ENCODE peak calls at places on chromosomes 5 and 9, in five cellular contexts. T is heart right ventricle, E is WERI-Rb-1, I is kidney, R is endodermal cell. J is an unnamed sample.

GRCh38 chr5:59212596-59212995 is 629.7 kb downstream of the RAB3C start:
- DNase-seq in T (no peak), E (no peak), I (no peak), R (no peak), J (no peak)

GRCh38 chr5:95644351-95645042 is 2.1 kb upstream of the RFESD start:
- DNase-seq in T (no peak), E (peak; percentile 48), I (no peak), R (peak; percentile 82), J (peak; percentile 20)

GRCh38 chr5:123450641-123451421 is 27.6 kb upstream of the CEP120 start:
- DNase-seq in T (peak; percentile 43), E (no peak), I (no peak), R (no peak), J (no peak)

GRCh38 chr9:137664676-137665075 is 45.9 kb downstream of the EHMT1 start:
- DNase-seq in T (no peak), E (no peak), I (no peak), R (no peak), J (no peak)

GRCh38 chr5:37886207-37886905 is 46.5 kb upstream of the GDNF start:
- DNase-seq in T (no peak), E (peak; percentile 38), I (no peak), R (no peak), J (no peak)

GRCh38 chr5:80600943-80601693 is 31.0 kb upstream of the ANKRD34B start:
- DNase-seq in T (no peak), E (no peak), I (no peak), R (no peak), J (no peak)

GRCh38 chr9:89743216-89743575 is 138.4 kb downstream of the GADD45G start:
- DNase-seq in T (no peak), E (no peak), I (peak; percentile 29), R (no peak), J (peak; percentile 18)

GRCh38 chr9:101999441-101999840 is 261.0 kb upstream of the GRIN3A start:
- DNase-seq in T (no peak), E (no peak), I (no peak), R (no peak), J (no peak)

GRCh38 chr9:120559546-120559945 is 20.4 kb downstream of the CDK5RAP2 start:
- DNase-seq in T (no peak), E (no peak), I (no peak), R (no peak), J (no peak)

GRCh38 chr9:134922066-134922931 is 4.6 kb upstream of the FCN1 start:
- DNase-seq in T (no peak), E (no peak), I (no peak), R (no peak), J (no peak)

GRCh38 chr9:97907051-97907450 is 15.2 kb downstream of the TRMO start:
- DNase-seq in T (no peak), E (no peak), I (no peak), R (no peak), J (no peak)

GRCh38 chr5:30355675-30356074 is 837.8 kb upstream of the CDH6 start:
- DNase-seq in T (no peak), E (no peak), I (no peak), R (no peak), J (no peak)

GRCh38 chr9:137497921-137498719 is 39.0 kb upstream of the NSMF start:
- DNase-seq in T (no peak), E (no peak), I (peak; percentile 68), R (peak; percentile 40), J (no peak)

GRCh38 chr5:177099422-177100093 is 12.8 kb downstream of the FGFR4 start:
- DNase-seq in T (no peak), E (no peak), I (no peak), R (peak; percentile 71), J (no peak)

GRCh38 chr9:131500377-131500776 is 2.3 kb upstream of the POMT1 start:
- DNase-seq in T (no peak), E (no peak), I (no peak), R (no peak), J (no peak)

GRCh38 chr5:113345261-113345940 is 89.4 kb downstream of the TSSK1B start:
- DNase-seq in T (no peak), E (no peak), I (no peak), R (no peak), J (no peak)

GRCh38 chr5:44951371-44951770 is 142.6 kb downstream of the MRPS30 start:
- DNase-seq in T (no peak), E (no peak), I (no peak), R (no peak), J (no peak)

GRCh38 chr9:134991808-134992754 is 74.4 kb upstream of the FCN1 start:
- DNase-seq in T (no peak), E (peak; percentile 90), I (peak; percentile 41), R (no peak), J (no peak)

GRCh38 chr9:97468658-97469448 is 32.6 kb upstream of the TMOD1 start:
- DNase-seq in T (peak; percentile 85), E (peak; percentile 86), I (peak; percentile 79), R (peak; percentile 91), J (peak; percentile 59)

GRCh38 chr5:173103411-173103810 is 40.9 kb upstream of the BNIP1 start:
- DNase-seq in T (no peak), E (no peak), I (no peak), R (no peak), J (no peak)

GRCh38 chr9:70954126-70954525 is 167.3 kb downstream of the TRPM3 start:
- DNase-seq in T (no peak), E (no peak), I (no peak), R (peak; percentile 80), J (no peak)

GRCh38 chr9:129002989-129003388 is 25.1 kb downstream of the SH3GLB2 start:
- DNase-seq in T (no peak), E (peak; percentile 14), I (no peak), R (no peak), J (no peak)

GRCh38 chr5:66769839-66770617 is 173.8 kb downstream of the MAST4 start:
- DNase-seq in T (peak; percentile 24), E (peak; percentile 63), I (no peak), R (peak; percentile 90), J (no peak)

GRCh38 chr9:130682490-130683121 is 11.0 kb upstream of the EXOSC2 start:
- DNase-seq in T (peak; percentile 74), E (peak; percentile 84), I (peak; percentile 89), R (peak; percentile 89), J (peak; percentile 72)

GRCh38 chr5:64653776-64654175 is 36.5 kb upstream of the SHISAL2B start:
- DNase-seq in T (no peak), E (no peak), I (no peak), R (no peak), J (no peak)
- TF ChIP-seq CTCF in T (no peak), E (no peak), I (no peak), R (no peak), J (no peak)

GRCh38 chr5:134525687-134526482 is 415 bp downstream of the JADE2 start:
- DNase-seq in T (peak; percentile 82), E (peak; percentile 76), I (peak; percentile 94), R (peak; percentile 88), J (peak; percentile 61)

GRCh38 chr5:134524826-134525686 is at the start of gene JADE2:
- DNase-seq in T (peak; percentile 74), E (peak; percentile 64), I (peak; percentile 95), R (peak; percentile 82), J (peak; percentile 28)

GRCh38 chr5:134527961-134528424 is 2.5 kb downstream of the JADE2 start:
- DNase-seq in T (no peak), E (no peak), I (peak; percentile 54), R (no peak), J (no peak)

GRCh38 chr5:134527156-134527960 is 1.9 kb downstream of the JADE2 start:
- DNase-seq in T (peak; percentile 88), E (peak; percentile 94), I (peak; percentile 95), R (peak; percentile 98), J (peak; percentile 73)

GRCh38 chr5:134526483-134527155 is 1.1 kb downstream of the JADE2 start:
- DNase-seq in T (peak; percentile 74), E (no peak), I (peak; percentile 95), R (peak; percentile 97), J (peak; percentile 57)
- TF ChIP-seq CTCF in T (peak; percentile 36), E (peak; percentile 60), I (peak; percentile 32), R (peak; percentile 77), J (peak; percentile 63)

GRCh38 chr9:15509931-15510788 is 610 bp downstream of the PSIP1 start:
- DNase-seq in T (peak; percentile 29), E (peak; percentile 76), I (peak; percentile 85), R (peak; percentile 78), J (peak; percentile 30)
- TF ChIP-seq CTCF in T (no peak), E (no peak), I (no peak), R (no peak), J (no peak)

DNA sequence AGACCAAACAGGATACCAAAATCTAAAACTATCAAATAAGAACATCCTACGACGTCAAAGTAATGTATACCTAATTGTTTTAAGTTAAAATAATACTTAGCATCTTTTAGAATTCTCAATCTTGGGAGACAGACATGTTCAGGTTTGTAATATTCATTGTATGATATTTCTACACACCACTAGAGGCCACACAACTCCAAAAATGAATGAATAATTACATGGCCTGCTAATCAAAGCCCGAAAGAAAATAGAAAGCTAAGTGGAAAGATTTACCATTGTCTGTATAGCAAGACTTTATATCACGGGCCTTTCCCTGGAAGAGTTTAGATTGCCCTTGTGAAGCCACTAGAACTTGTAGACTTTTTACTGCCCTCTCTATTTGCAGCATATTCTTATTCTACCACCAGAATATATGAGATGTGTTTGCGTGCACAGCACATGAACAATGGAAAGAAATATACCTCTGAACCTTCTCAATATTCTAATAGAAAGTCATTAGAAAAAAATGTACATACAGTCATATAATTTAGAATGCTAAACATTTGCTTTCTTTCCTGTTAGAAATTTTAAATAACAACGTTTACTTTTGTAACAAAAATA is 380.1 kb upstream of the NUDT12 start:
- DNase-seq in T (no peak), E (no peak), I (no peak), R (no peak), J (no peak)
- TF ChIP-seq CTCF in T (no peak), E (no peak), I (no peak), R (no peak), J (no peak)

GRCh38 chr9:13352451-13352979 is 73.0 kb upstream of the MPDZ start:
- DNase-seq in T (no peak), E (no peak), I (no peak), R (no peak), J (no peak)
- TF ChIP-seq CTCF in T (no peak), E (no peak), I (no peak), R (no peak), J (no peak)

GRCh38 chr5:151082274-151082902 is 1.6 kb upstream of the TNIP1 start:
- DNase-seq in T (no peak), E (peak; percentile 42), I (no peak), R (peak; percentile 79), J (no peak)
- TF ChIP-seq CTCF in T (no peak), E (peak; percentile 49), I (no peak), R (peak; percentile 74), J (peak; percentile 43)

GRCh38 chr5:9496801-9497200 is 49.1 kb downstream of the SEMA5A start:
- DNase-seq in T (no peak), E (no peak), I (no peak), R (no peak), J (no peak)

GRCh38 chr5:9500244-9500643 is 45.6 kb downstream of the SEMA5A start:
- DNase-seq in T (no peak), E (no peak), I (no peak), R (no peak), J (no peak)

GRCh38 chr5:9497347-9497746 is 48.5 kb downstream of the SEMA5A start:
- DNase-seq in T (no peak), E (no peak), I (no peak), R (no peak), J (no peak)

GRCh38 chr5:9499498-9499876 is 46.4 kb downstream of the SEMA5A start:
- DNase-seq in T (no peak), E (no peak), I (no peak), R (no peak), J (no peak)

GRCh38 chr5:9498541-9499497 is 47.1 kb downstream of the SEMA5A start:
- DNase-seq in T (no peak), E (peak; percentile 71), I (no peak), R (peak; percentile 85), J (no peak)
- TF ChIP-seq CTCF in T (no peak), E (peak; percentile 82), I (peak; percentile 26), R (peak; percentile 87), J (peak; percentile 50)